ENCODE peak calls at places on chromosomes 1 and 21, in ten cellular contexts. O is OCI-LY7, N is omental fat pad, H is mucosa of descending colon, G is HFF-Myc, F is epithelial cell of esophagus, U is left ventricle myocardium inferior, P is thoracic aorta, S is thyroid gland, B is lung. I is an unnamed sample.
A peak's percentile ranks its signal among the peaks of the same experiment; 100 is the strongest.

GRCh38 chr1:109623601-109624161 is 4.0 kb downstream of the AMPD2 start:
- DNase-seq in N (no peak), U (no peak), B (no peak), F (no peak), P (no peak), S (no peak), H (peak; percentile 46), O (no peak), G (no peak), I (no peak)

GRCh38 chr1:12601690-12602632 is 16.0 kb downstream of the DHRS3 start:
- DNase-seq in O (no peak), F (no peak), G (peak; percentile 76), P (no peak), S (peak; percentile 64), U (no peak), H (no peak), N (peak; percentile 76), B (no peak), I (peak; percentile 92)

GRCh38 chr1:22689505-22689904 is 21.1 kb upstream of the EPHB2 start:
- DNase-seq in N (no peak), P (no peak), F (peak; percentile 66), U (no peak), G (peak; percentile 56), H (no peak), S (peak; percentile 12), O (no peak), B (no peak), I (peak; percentile 95)

GRCh38 chr21:45228171-45228641 is 59.5 kb downstream of the POFUT2 start:
- DNase-seq in O (no peak), P (no peak), B (no peak), G (peak; percentile 88), U (no peak), H (no peak), N (no peak), F (peak; percentile 91), S (no peak), I (peak; percentile 95)

GRCh38 chr1:193308438-193308837 is 122.0 kb upstream of the B3GALT2 start:
- DNase-seq in S (no peak), U (no peak), F (no peak), O (no peak), P (no peak), H (no peak), N (no peak), B (no peak), G (no peak), I (no peak)

GRCh38 chr1:222665964-222666363 is 46.3 kb downstream of the AIDA start:
- DNase-seq in N (no peak), H (no peak), S (no peak), G (no peak), F (no peak), B (no peak), O (no peak), P (no peak), U (no peak), I (peak; percentile 21)

GRCh38 chr1:91015358-91015780 is 6.5 kb downstream of the ZNF644 start:
- DNase-seq in O (no peak), G (no peak), F (peak; percentile 88), S (no peak), H (no peak), N (no peak), B (no peak), U (no peak), P (no peak), I (no peak)

GRCh38 chr1:202692959-202693555 is 17.2 kb downstream of the SYT2 start:
- DNase-seq in B (peak; percentile 45), H (no peak), N (peak; percentile 63), P (no peak), S (peak; percentile 64), O (peak; percentile 67), F (peak; percentile 75), U (peak; percentile 50), G (peak; percentile 39), I (peak; percentile 41)

GRCh38 chr1:33301273-33301984 is 19.5 kb downstream of the A3GALT2 start:
- DNase-seq in H (no peak), O (no peak), B (no peak), F (no peak), N (no peak), P (no peak), U (no peak), G (no peak), S (no peak), I (peak; percentile 43)

GRCh38 chr1:180228648-180229482 is 1.2 kb upstream of the LHX4 start:
- DNase-seq in H (no peak), O (no peak), P (no peak), F (peak; percentile 22), B (no peak), N (no peak), S (no peak), G (no peak), U (no peak), I (no peak)

GRCh38 chr1:234933031-234933430 is 195.6 kb downstream of the TOMM20 start:
- DNase-seq in N (no peak), S (no peak), U (no peak), B (no peak), O (no peak), F (peak; percentile 29), G (no peak), H (no peak), P (no peak), I (no peak)

GRCh38 chr1:8006037-8006963 is 19.8 kb downstream of the ERRFI1 start:
- DNase-seq in O (no peak), G (no peak), F (peak; percentile 91), H (no peak), N (no peak), B (no peak), U (no peak), S (no peak), P (no peak), I (no peak)

GRCh38 chr1:10575616-10576015 is 100.9 kb downstream of the PEX14 start:
- DNase-seq in S (no peak), N (no peak), U (no peak), H (no peak), P (no peak), B (no peak), G (peak; percentile 35), F (peak; percentile 57), O (no peak), I (peak; percentile 61)

GRCh38 chr1:202834771-202835547 is 24.2 kb downstream of the PCAT6 start:
- DNase-seq in U (no peak), N (no peak), S (no peak), F (peak; percentile 67), P (no peak), G (no peak), O (no peak), B (no peak), H (no peak), I (no peak)

GRCh38 chr1:59046730-59047157 is 250.2 kb upstream of the FGGY start:
- DNase-seq in P (no peak), H (no peak), B (no peak), U (no peak), O (peak; percentile 5), N (no peak), F (no peak), G (no peak), S (no peak), I (no peak)

GRCh38 chr1:182789138-182790076 is at the start of gene NPL:
- DNase-seq in O (peak; percentile 86), B (peak; percentile 86), P (peak; percentile 27), N (peak; percentile 53), S (peak; percentile 79), G (peak; percentile 11), U (peak; percentile 87), F (peak; percentile 81), H (peak; percentile 89), I (peak; percentile 52)
- TF ChIP-seq CTCF in O (no peak), B (no peak), P (no peak), N (no peak), S (no peak), G (no peak), U (no peak), F (no peak), H (no peak), I (no peak)

GRCh38 chr1:34602907-34603306 is 151.9 kb upstream of the GJB5 start:
- DNase-seq in H (no peak), B (no peak), F (no peak), P (no peak), U (no peak), O (no peak), S (no peak), G (no peak), N (no peak), I (no peak)

GRCh38 chr1:34603594-34603993 is 151.3 kb upstream of the GJB5 start:
- DNase-seq in B (no peak), H (no peak), O (no peak), F (no peak), U (no peak), P (no peak), N (no peak), S (no peak), G (no peak), I (no peak)

DNA sequence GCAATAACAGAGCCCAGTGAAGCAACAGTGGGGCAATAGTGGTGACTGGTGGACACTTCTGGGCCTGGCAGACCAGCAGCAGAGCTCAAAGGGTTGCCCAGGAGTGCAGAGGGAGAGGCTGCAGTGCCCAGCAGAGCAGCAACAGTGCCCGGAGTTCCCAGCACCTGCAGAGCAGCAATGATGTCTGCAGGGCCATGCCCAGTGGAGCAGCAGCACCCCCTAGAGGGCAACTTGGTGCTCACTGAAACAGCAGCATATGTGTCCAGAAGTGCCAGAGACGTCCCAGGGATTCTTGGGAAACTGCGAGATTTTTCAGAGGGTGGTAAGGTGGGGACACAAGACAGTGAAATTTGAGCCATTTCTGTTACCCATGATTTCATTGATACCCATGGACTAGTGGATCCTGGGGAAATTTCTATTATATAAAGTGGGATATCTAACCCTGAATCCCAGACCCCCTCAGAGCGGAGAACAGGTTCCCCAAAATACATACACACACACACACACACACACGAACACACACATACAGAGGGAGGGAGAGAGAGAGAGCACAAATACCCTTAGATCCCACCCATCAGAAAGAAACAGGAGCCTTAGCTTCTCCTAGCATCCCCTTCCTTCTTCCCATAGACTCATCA is 156.9 kb upstream of the GJB5 start:
- DNase-seq in N (peak; percentile 57), U (peak; percentile 46), H (peak; percentile 48), O (peak; percentile 58), B (peak; percentile 73), P (no peak), G (peak; percentile 26), F (peak; percentile 57), S (peak; percentile 60), I (peak; percentile 35)
- TF ChIP-seq CTCF in N (no peak), U (peak; percentile 79), H (peak; percentile 61), O (peak; percentile 90), B (peak; percentile 24), P (peak; percentile 35), G (peak; percentile 88), F (peak; percentile 80), S (peak; percentile 78), I (peak; percentile 77)

GRCh38 chr1:194342484-194343262 is 1156.3 kb upstream of the B3GALT2 start:
- DNase-seq in S (no peak), F (no peak), P (no peak), O (peak; percentile 59), H (peak; percentile 22), G (no peak), B (no peak), U (no peak), N (no peak), I (no peak)
- TF ChIP-seq CTCF in S (no peak), F (no peak), P (no peak), O (peak; percentile 76), H (no peak), G (peak; percentile 24), B (no peak), U (no peak), N (no peak), I (peak; percentile 26)

DNA sequence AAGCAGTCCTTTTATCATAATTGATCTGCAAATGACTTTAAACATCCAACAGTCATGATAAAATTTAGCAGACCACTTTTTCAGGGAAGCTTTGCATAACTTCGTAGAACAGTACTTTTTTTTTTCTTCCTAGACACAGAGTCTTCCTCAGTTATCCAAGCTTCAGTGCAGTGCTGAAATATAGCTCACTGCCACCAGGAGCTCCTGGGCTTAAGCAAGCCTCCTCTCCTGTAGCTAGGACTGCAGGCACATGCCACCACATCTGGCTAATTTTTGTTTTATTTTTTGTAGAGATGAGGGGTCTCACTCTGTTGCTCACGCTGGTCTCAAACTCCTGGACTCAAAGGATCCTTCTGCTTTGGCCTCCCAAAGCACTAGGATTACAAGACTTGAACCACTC is 3.8 kb downstream of the F13B start:
- DNase-seq in G (no peak), O (no peak), H (no peak), B (no peak), F (no peak), S (no peak), N (no peak), P (no peak), U (no peak), I (no peak)
- TF ChIP-seq CTCF in G (no peak), O (no peak), H (no peak), B (no peak), F (peak; percentile 7), S (no peak), N (no peak), P (no peak), U (no peak), I (no peak)

I was measured in HFFc6.